ENCODE peak calls at places on chromosomes 1 and 21, in nine cellular contexts. M, G, O, N, A, J, R, F and X are unnamed samples.

GRCh38 chr1:241606544-241606943 is 33.6 kb downstream of the CHML start:
- DNase-seq in M (no peak), G (no peak), O (peak), N (no peak), A (no peak), J (no peak), R (no peak), F (no peak), X (no peak)

GRCh38 chr1:24872446-24872845 is 57.6 kb downstream of the RUNX3 start:
- DNase-seq in M (no peak), G (no peak), O (no peak), N (no peak), A (no peak), J (no peak), R (no peak), F (no peak), X (peak)

GRCh38 chr1:156359973-156360372 is 9.0 kb upstream of the RHBG start:
- DNase-seq in M (no peak), G (no peak), O (peak), N (no peak), A (peak), J (no peak), R (no peak), F (no peak), X (no peak)

GRCh38 chr1:165539908-165540307 is 3.9 kb upstream of the LRRC52 start:
- DNase-seq in M (no peak), G (no peak), O (no peak), N (peak), A (no peak), J (no peak), R (no peak), F (no peak), X (no peak)

GRCh38 chr21:42142598-42142997 is 71.5 kb downstream of the UMODL1 start:
- DNase-seq in M (no peak), G (no peak), O (no peak), N (no peak), A (no peak), J (no peak), R (no peak), F (no peak), X (no peak)

GRCh38 chr21:45981641-45982255 is at the start of gene COL6A1:
- DNase-seq in M (peak), G (no peak), O (no peak), N (no peak), A (no peak), J (no peak), R (no peak), F (no peak), X (peak)

GRCh38 chr1:214552174-214552608 is 789 bp upstream of the PTPN14 start:
- DNase-seq in M (peak), G (no peak), O (peak), N (peak), A (peak), J (no peak), R (no peak), F (no peak), X (peak)

GRCh38 chr21:46112731-46113215 is 14.9 kb downstream of the COL6A2 start:
- DNase-seq in M (no peak), G (peak), O (no peak), N (no peak), A (no peak), J (no peak), R (no peak), F (no peak), X (no peak)

GRCh38 chr21:45112371-45112770 is 38.0 kb downstream of the ADARB1 start:
- DNase-seq in M (no peak), G (no peak), O (no peak), N (no peak), A (no peak), J (no peak), R (no peak), F (no peak), X (no peak)

GRCh38 chr1:28917757-28918118 is 3.4 kb downstream of the EPB41 start:
- DNase-seq in M (no peak), G (no peak), O (peak), N (no peak), A (no peak), J (peak), R (no peak), F (no peak), X (no peak)

GRCh38 chr21:36087362-36088138 is 17.7 kb downstream of the CBR1 start:
- DNase-seq in M (no peak), G (no peak), O (no peak), N (no peak), A (no peak), J (no peak), R (no peak), F (peak), X (peak)

GRCh38 chr21:42609806-42610205 is 43.6 kb upstream of the PDE9A start:
- DNase-seq in M (no peak), G (no peak), O (no peak), N (no peak), A (no peak), J (peak), R (no peak), F (no peak), X (no peak)

GRCh38 chr1:204870165-204870912 is at the start of gene NFASC:
- DNase-seq in M (no peak), G (no peak), O (no peak), N (no peak), A (no peak), J (no peak), R (no peak), F (peak), X (peak)

GRCh38 chr1:176136891-176137290 is 70.2 kb downstream of the COP1 start:
- DNase-seq in M (no peak), G (no peak), O (no peak), N (no peak), A (no peak), J (no peak), R (no peak), F (no peak), X (no peak)

GRCh38 chr1:162023547-162024501 is at the start of gene OLFML2B:
- DNase-seq in M (peak), G (no peak), O (peak), N (no peak), A (peak), J (peak), R (peak), F (peak), X (peak)

GRCh38 chr1:116066868-116067563 is 44.2 kb upstream of the MAB21L3 start:
- DNase-seq in M (no peak), G (no peak), O (peak), N (no peak), A (no peak), J (no peak), R (no peak), F (no peak), X (no peak)

GRCh38 chr21:36470294-36470693 is 9.6 kb downstream of the CLDN14 start:
- DNase-seq in M (no peak), G (no peak), O (no peak), N (no peak), A (no peak), J (no peak), R (no peak), F (no peak), X (no peak)

GRCh38 chr1:201399352-201400126 is 415 bp upstream of the LAD1 start:
- DNase-seq in M (no peak), G (no peak), O (peak), N (no peak), A (no peak), J (no peak), R (no peak), F (no peak), X (peak)

GRCh38 chr1:181175356-181175755 is 86.9 kb downstream of the IER5 start:
- DNase-seq in M (no peak), G (no peak), O (no peak), N (no peak), A (no peak), J (no peak), R (no peak), F (no peak), X (no peak)

GRCh38 chr1:9539829-9540550 is 725 bp downstream of the SLC25A33 start:
- DNase-seq in M (peak), G (no peak), O (peak), N (no peak), A (peak), J (peak), R (no peak), F (no peak), X (no peak)

GRCh38 chr1:59972216-59972924 is 45.8 kb upstream of the CYP2J2 start:
- DNase-seq in M (no peak), G (no peak), O (no peak), N (no peak), A (peak), J (no peak), R (peak), F (peak), X (no peak)

GRCh38 chr1:156194300-156194652 is 372 bp downstream of the SLC25A44 start:
- DNase-seq in M (no peak), G (no peak), O (peak), N (no peak), A (no peak), J (no peak), R (no peak), F (peak), X (peak)

GRCh38 chr21:44897326-44898010 is 23.2 kb downstream of the ITGB2 start:
- DNase-seq in M (no peak), G (no peak), O (no peak), N (no peak), A (no peak), J (no peak), R (no peak), F (no peak), X (peak)

GRCh38 chr1:74689800-74690696 is 16.5 kb upstream of the ERICH3 start:
- DNase-seq in M (no peak), G (peak), O (peak), N (no peak), A (peak), J (peak), R (peak), F (peak), X (peak)

GRCh38 chr1:62271932-62272728 is 47.1 kb downstream of the KANK4 start:
- DNase-seq in M (peak), G (no peak), O (no peak), N (no peak), A (no peak), J (peak), R (no peak), F (no peak), X (peak)

GRCh38 chr1:69911301-69911801 is 294.0 kb downstream of the LRRC40 start:
- DNase-seq in M (no peak), G (no peak), O (peak), N (no peak), A (no peak), J (no peak), R (no peak), F (no peak), X (no peak)

GRCh38 chr1:233598891-233599541 is 14.9 kb upstream of the KCNK1 start:
- DNase-seq in M (peak), G (no peak), O (no peak), N (no peak), A (no peak), J (peak), R (no peak), F (no peak), X (no peak)

GRCh38 chr1:114002492-114003290 is 23.4 kb downstream of the OLFML3 start:
- DNase-seq in M (no peak), G (no peak), O (no peak), N (no peak), A (no peak), J (no peak), R (no peak), F (no peak), X (no peak)

GRCh38 chr1:174818951-174819350 is 180.8 kb upstream of the CACYBP start:
- DNase-seq in M (no peak), G (no peak), O (peak), N (no peak), A (no peak), J (no peak), R (no peak), F (no peak), X (no peak)

GRCh38 chr21:34916446-34916845 is 132.7 kb downstream of the RUNX1 start:
- DNase-seq in M (no peak), G (no peak), O (no peak), N (no peak), A (no peak), J (no peak), R (no peak), F (no peak), X (no peak)

GRCh38 chr1:8155528-8156186 is 129.5 kb upstream of the ERRFI1 start:
- DNase-seq in M (peak), G (no peak), O (peak), N (no peak), A (no peak), J (no peak), R (no peak), F (no peak), X (no peak)

GRCh38 chr21:14995695-14996490 is 68.9 kb downstream of the NRIP1 start:
- DNase-seq in M (no peak), G (no peak), O (peak), N (no peak), A (no peak), J (no peak), R (no peak), F (no peak), X (no peak)

GRCh38 chr1:206463911-206464310 is 6.4 kb upstream of the IKBKE start:
- DNase-seq in M (no peak), G (no peak), O (no peak), N (no peak), A (no peak), J (no peak), R (no peak), F (no peak), X (no peak)

GRCh38 chr1:227939791-227940771 is 7.7 kb downstream of the WNT9A start:
- DNase-seq in M (no peak), G (no peak), O (no peak), N (no peak), A (no peak), J (no peak), R (no peak), F (no peak), X (no peak)

GRCh38 chr1:162357681-162358266 is 18.9 kb downstream of the SPATA46 start:
- DNase-seq in M (peak), G (no peak), O (peak), N (no peak), A (peak), J (no peak), R (peak), F (no peak), X (no peak)

GRCh38 chr1:64150266-64150665 is 53.2 kb upstream of the UBE2U start:
- DNase-seq in M (no peak), G (no peak), O (no peak), N (no peak), A (no peak), J (no peak), R (no peak), F (no peak), X (no peak)